ENCODE peak calls at places on chromosomes 2 and 18, in four cellular contexts. Y, R, E and L are unnamed samples.

GRCh38 chr2:65604246-65604645 is 171.8 kb upstream of the SPRED2 start:
- DNase-seq in Y (no peak), R (no peak), E (no peak), L (no peak)

GRCh38 chr2:2940702-2941655 is 436.6 kb downstream of the EIPR1 start:
- DNase-seq in Y (peak), R (no peak), E (no peak), L (no peak)

GRCh38 chr18:28149810-28150420 is 27.0 kb downstream of the CDH2 start:
- DNase-seq in Y (no peak), R (no peak), E (no peak), L (no peak)

GRCh38 chr18:46573156-46573555 is 83.9 kb downstream of the LOXHD1 start:
- DNase-seq in Y (no peak), R (no peak), E (no peak), L (no peak)

GRCh38 chr2:186486651-186487647 is 889 bp downstream of the ZC3H15 start:
- DNase-seq in Y (no peak), R (no peak), E (no peak), L (no peak)

GRCh38 chr2:18500333-18500732 is 60.1 kb downstream of the RDH14 start:
- DNase-seq in Y (no peak), R (no peak), E (no peak), L (no peak)

GRCh38 chr2:58436842-58437241 is 195.7 kb upstream of the FANCL start:
- DNase-seq in Y (no peak), R (no peak), E (no peak), L (no peak)

GRCh38 chr2:151878655-151879563 is 50.7 kb upstream of the ARL5A start:
- DNase-seq in Y (no peak), R (no peak), E (no peak), L (peak)

GRCh38 chr2:198309673-198310280 is 505.4 kb downstream of the PLCL1 start:
- DNase-seq in Y (peak), R (peak), E (peak), L (no peak)

GRCh38 chr2:238388794-238389193 is 37.9 kb upstream of the ASB1 start:
- DNase-seq in Y (no peak), R (no peak), E (no peak), L (no peak)

GRCh38 chr2:183224933-183225332 is 100.7 kb downstream of the NUP35 start:
- DNase-seq in Y (no peak), R (no peak), E (no peak), L (no peak)

GRCh38 chr18:64100136-64100922 is 48.6 kb downstream of the LINC00305 start:
- DNase-seq in Y (no peak), R (no peak), E (no peak), L (no peak)

GRCh38 chr2:240932001-240932723 is 26.0 kb downstream of the CROCC2 start:
- DNase-seq in Y (no peak), R (peak), E (no peak), L (no peak)

GRCh38 chr2:53422979-53423378 is 344.6 kb upstream of the CHAC2 start:
- DNase-seq in Y (peak), R (no peak), E (peak), L (no peak)

GRCh38 chr2:238380785-238381184 is 45.9 kb upstream of the ASB1 start:
- DNase-seq in Y (no peak), R (no peak), E (no peak), L (peak)

GRCh38 chr18:75544496-75544895 is 117.0 kb upstream of the SMIM21 start:
- DNase-seq in Y (no peak), R (no peak), E (no peak), L (no peak)

GRCh38 chr2:51003345-51004192 is 28.4 kb downstream of the NRXN1 start:
- DNase-seq in Y (no peak), R (no peak), E (no peak), L (no peak)

GRCh38 chr2:86048383-86048701 is 57.3 kb downstream of the POLR1A start:
- DNase-seq in Y (no peak), R (no peak), E (no peak), L (no peak)

GRCh38 chr2:7685342-7686015 is 768.3 kb downstream of the RNF144A start:
- DNase-seq in Y (no peak), R (no peak), E (no peak), L (peak)

GRCh38 chr2:219689676-219690628 is 62.5 kb downstream of the SLC4A3 start:
- DNase-seq in Y (peak), R (no peak), E (peak), L (peak)

GRCh38 chr2:163612332-163612731 is 123.5 kb downstream of the FIGN start:
- DNase-seq in Y (no peak), R (no peak), E (no peak), L (no peak)

GRCh38 chr2:96156926-96157648 is 11.8 kb upstream of the DUSP2 start:
- DNase-seq in Y (no peak), R (no peak), E (no peak), L (no peak)

GRCh38 chr2:102101844-102102635 is 40.5 kb upstream of the IL1R1 start:
- DNase-seq in Y (no peak), R (no peak), E (no peak), L (no peak)

GRCh38 chr2:136246086-136246669 is 128.2 kb upstream of the CXCR4 start:
- DNase-seq in Y (peak), R (no peak), E (no peak), L (no peak)

GRCh38 chr18:67590571-67591141 is 74.1 kb upstream of the DSEL start:
- DNase-seq in Y (no peak), R (no peak), E (no peak), L (no peak)